ENCODE peak calls at places on chromosomes 16 and 17, in five cellular contexts. F is neural crest cell, P is spleen, E is mucosa of descending colon, B is GM23338. G is an unnamed sample.

GRCh38 chr16:50261160-50261706 is 5.1 kb upstream of the ADCY7 start:
- DNase-seq in F (no peak), E (peak), B (no peak), P (peak), G (peak)

GRCh38 chr16:88634141-88634993 is 4.0 kb upstream of the IL17C start:
- DNase-seq in F (peak), B (peak), P (peak), E (peak), G (no peak)

GRCh38 chr17:64081802-64082799 is 47.8 kb downstream of the ERN1 start:
- DNase-seq in E (no peak), P (no peak), F (no peak), B (no peak), G (no peak)

GRCh38 chr16:12896562-12896961 is 4.8 kb upstream of the SHISA9 start:
- DNase-seq in B (peak), P (no peak), E (no peak), F (peak), G (no peak)

GRCh38 chr17:31522987-31523495 is 131.6 kb downstream of the RAB11FIP4 start:
- DNase-seq in E (no peak), F (no peak), P (peak), B (no peak), G (no peak)

GRCh38 chr16:51508813-51509212 is 357.7 kb upstream of the SALL1 start:
- DNase-seq in F (no peak), B (no peak), P (no peak), E (no peak), G (no peak)

GRCh38 chr17:58630883-58631522 is 60.8 kb downstream of the TEX14 start:
- DNase-seq in E (no peak), B (peak), F (peak), P (no peak), G (no peak)

GRCh38 chr16:24396350-24397271 is 140.5 kb downstream of the CACNG3 start:
- DNase-seq in E (no peak), P (no peak), B (no peak), F (no peak), G (no peak)

GRCh38 chr16:67268136-67268579 is 11.2 kb upstream of the PLEKHG4 start:
- DNase-seq in E (peak), B (no peak), P (peak), F (no peak), G (peak)

GRCh38 chr17:5536831-5537230 is 47.5 kb downstream of the NLRP1 start:
- DNase-seq in P (no peak), F (no peak), B (no peak), E (no peak), G (no peak)
- TF ChIP-seq CTCF in P (no peak), F (no peak), B (no peak), E (no peak), G (no peak)

DNA sequence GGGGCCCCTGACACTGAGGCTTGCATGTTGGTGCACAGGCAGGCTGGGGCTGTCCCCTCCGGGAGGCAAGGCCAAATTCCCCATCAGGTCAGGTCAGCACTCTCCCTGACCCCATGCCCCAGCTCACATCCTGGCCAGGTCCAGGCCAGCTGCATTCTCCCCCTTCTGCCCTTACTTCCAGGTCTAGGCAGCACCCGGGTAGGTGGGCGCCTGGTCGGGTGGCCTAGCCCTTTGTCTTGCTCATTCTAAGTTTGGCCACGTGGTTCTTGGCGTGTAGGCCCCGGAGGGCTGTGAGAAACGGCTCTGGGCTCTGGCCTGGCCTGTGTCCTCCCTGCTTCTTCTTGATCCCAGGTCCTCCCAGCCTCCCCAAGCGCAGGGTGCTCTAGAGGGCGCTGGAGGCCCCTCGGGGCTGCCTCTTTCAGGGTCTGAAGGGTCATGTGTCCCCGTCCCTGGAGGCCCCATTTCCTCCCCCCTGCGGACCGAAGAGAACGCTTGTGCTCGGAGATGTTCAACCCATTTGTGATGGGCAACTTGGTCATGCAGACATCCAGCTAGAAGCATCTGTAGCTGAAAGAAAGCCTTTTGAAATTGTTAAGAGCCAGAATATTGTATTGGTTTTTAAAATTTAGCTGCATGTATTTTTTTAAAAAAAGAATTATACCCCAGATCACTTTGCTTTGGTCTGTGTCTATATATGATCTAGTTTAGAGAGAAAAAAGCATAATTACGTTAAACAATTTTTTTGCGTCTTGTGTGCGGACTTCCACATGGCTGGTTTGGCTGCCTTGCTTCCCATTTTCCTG is 6.7 kb downstream of the BAHCC1 start:
- DNase-seq in E (no peak), B (peak), P (no peak), F (peak), G (no peak)
- TF ChIP-seq CTCF in E (no peak), B (peak), P (no peak), F (peak), G (peak)

GRCh38 chr16:86833136-86833535 is 254.8 kb downstream of the FOXL1 start:
- DNase-seq in E (no peak), P (no peak), F (no peak), B (no peak), G (no peak)
- TF ChIP-seq CTCF in E (no peak), P (no peak), F (no peak), B (no peak), G (no peak)

GRCh38 chr17:73293480-73293911 is 18.3 kb downstream of the CDC42EP4 start:
- DNase-seq in B (no peak), P (no peak), F (no peak), E (no peak), G (no peak)
- TF ChIP-seq CTCF in B (no peak), P (no peak), F (no peak), E (no peak), G (no peak)

GRCh38 chr17:13646411-13646810 is 44.7 kb upstream of the HS3ST3A1 start:
- DNase-seq in P (no peak), B (no peak), E (no peak), F (no peak), G (no peak)
- TF ChIP-seq CTCF in P (no peak), B (no peak), E (no peak), F (no peak), G (no peak)